ENCODE peak calls at places on chromosomes 13 and 19, in nine cellular contexts. N is lower leg skin; U is CD4-positive, alpha-beta T cell; E is tibial nerve; I is AG04450; G is pancreas; T is neural progenitor cell; J is left ventricle myocardium inferior; W is ovary. Z is an unnamed sample.

GRCh38 chr13:99991013-99991805 is 9.6 kb downstream of the ZIC2 start:
- DNase-seq in N (peak; percentile 83), U (no peak), E (no peak), I (no peak), G (no peak), T (peak; percentile 39), J (no peak), W (no peak), Z (no peak)

GRCh38 chr13:94710081-94710809 is 2.1 kb downstream of the SOX21 start:
- DNase-seq in N (no peak), U (no peak), E (no peak), I (no peak), G (no peak), T (peak; percentile 84), J (no peak), W (no peak), Z (peak; percentile 48)

GRCh38 chr13:103009061-103009840 is 57.0 kb downstream of the SLC10A2 start:
- DNase-seq in N (no peak), U (no peak), E (no peak), I (no peak), G (no peak), T (no peak), J (no peak), W (no peak), Z (no peak)

GRCh38 chr19:13557756-13558398 is 51.6 kb upstream of the CACNA1A start:
- DNase-seq in N (no peak), U (no peak), E (no peak), I (no peak), G (peak; percentile 12), T (peak; percentile 57), J (no peak), W (no peak), Z (no peak)

GRCh38 chr13:37495046-37495445 is 103.5 kb downstream of the POSTN start:
- DNase-seq in N (no peak), U (no peak), E (no peak), I (no peak), G (no peak), T (no peak), J (no peak), W (no peak), Z (no peak)

GRCh38 chr13:83618966-83619365 is 263.3 kb downstream of the SLITRK1 start:
- DNase-seq in N (no peak), U (no peak), E (no peak), I (no peak), G (no peak), T (no peak), J (no peak), W (no peak), Z (no peak)

GRCh38 chr13:101490400-101491015 is 38.0 kb downstream of the ITGBL1 start:
- DNase-seq in N (no peak), U (no peak), E (no peak), I (no peak), G (no peak), T (peak; percentile 34), J (no peak), W (no peak), Z (no peak)

GRCh38 chr13:32911506-32911905 is 104.7 kb upstream of the KL start:
- DNase-seq in N (no peak), U (no peak), E (no peak), I (no peak), G (no peak), T (peak; percentile 54), J (no peak), W (no peak), Z (peak; percentile 65)

GRCh38 chr13:76808927-76809326 is 77.3 kb downstream of the KCTD12 start:
- DNase-seq in N (no peak), U (no peak), E (no peak), I (no peak), G (no peak), T (no peak), J (no peak), W (no peak), Z (no peak)

GRCh38 chr19:42023943-42024260 is 29.9 kb upstream of the ATP1A3 start:
- DNase-seq in N (no peak), U (no peak), E (no peak), I (no peak), G (no peak), T (no peak), J (no peak), W (no peak), Z (no peak)
- TF ChIP-seq CTCF in N (no peak), U (no peak), E (no peak), I (no peak), G (no peak), T (no peak), J (no peak), W (no peak), Z (no peak)

DNA sequence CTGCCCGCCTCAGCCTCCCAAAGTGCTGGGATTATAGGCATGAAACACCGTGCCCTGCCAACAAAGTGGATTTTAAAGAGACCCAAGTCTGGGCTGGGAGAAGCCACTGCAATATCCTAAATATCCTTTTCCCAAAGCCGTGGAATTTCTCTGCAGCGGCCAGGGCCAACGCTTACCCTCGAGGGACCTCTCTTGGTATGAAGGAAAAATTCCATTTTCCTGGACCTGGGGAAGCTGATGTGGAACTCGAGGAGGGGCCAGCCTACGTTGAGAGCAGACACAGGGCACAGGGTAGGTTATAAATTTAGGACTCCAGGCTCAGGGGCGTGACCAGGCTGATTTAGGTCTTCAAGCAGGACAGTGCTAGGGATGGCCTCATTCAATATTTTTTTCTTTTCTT is 17.7 kb upstream of the UPF1 start:
- DNase-seq in N (no peak), U (no peak), E (peak; percentile 61), I (no peak), G (no peak), T (no peak), J (no peak), W (no peak), Z (no peak)
- TF ChIP-seq CTCF in N (no peak), U (no peak), E (no peak), I (no peak), G (no peak), T (no peak), J (no peak), W (no peak), Z (no peak)

DNA sequence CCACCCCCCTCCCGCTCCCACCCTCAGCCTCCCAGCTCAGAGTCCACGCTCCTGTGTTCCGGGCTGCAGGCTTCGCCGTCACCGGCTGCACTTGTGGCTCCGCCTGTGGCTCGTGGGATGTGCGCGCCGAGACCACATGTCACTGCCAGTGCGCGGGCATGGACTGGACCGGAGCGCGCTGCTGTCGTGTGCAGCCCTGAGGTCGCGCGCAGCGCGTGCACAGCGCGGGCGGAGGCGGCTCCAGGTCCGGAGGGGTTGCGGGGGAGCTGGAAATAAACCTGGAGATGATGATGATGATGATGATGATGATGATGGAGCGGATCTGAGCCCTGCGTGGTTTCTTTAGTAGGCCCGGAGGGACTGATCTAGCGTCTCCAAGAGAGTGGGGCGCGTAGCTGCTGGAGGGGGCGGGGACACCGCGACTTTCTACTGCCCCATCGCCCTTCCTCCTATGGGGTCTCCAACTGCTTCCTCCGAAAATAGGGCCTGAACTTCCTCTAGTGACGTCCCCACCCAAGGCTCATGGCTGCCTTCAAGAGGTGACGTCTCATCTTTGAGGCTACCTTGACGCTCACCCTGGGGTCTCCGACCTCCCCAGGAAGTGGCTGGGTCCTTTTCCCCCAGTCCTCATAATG is 1.4 kb downstream of the RETN start:
- DNase-seq in N (no peak), U (no peak), E (no peak), I (no peak), G (no peak), T (peak; percentile 69), J (no peak), W (no peak), Z (peak; percentile 45)
- TF ChIP-seq CTCF in N (no peak), U (no peak), E (no peak), I (no peak), G (no peak), T (no peak), J (no peak), W (no peak), Z (no peak)

DNA sequence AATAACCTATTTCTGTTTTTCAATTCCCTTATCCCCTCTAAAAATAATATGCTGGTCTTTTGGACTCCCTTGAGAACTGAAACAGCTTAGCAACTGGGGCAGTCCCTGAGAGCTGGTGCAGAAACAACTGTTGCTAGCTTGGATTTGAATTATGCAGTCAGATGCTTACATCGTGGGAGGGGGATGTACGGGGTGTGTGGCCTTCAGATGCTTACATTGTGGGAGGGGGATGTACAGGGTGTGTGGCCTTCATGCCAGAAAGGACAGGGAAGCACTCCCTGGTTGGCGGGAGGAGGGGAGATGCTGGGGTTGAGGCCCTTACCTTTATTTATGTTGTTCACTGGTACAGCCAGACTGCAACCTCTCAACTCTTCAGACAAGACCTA is 25.6 kb downstream of the LRCH1 start:
- DNase-seq in N (no peak), U (no peak), E (no peak), I (no peak), G (no peak), T (no peak), J (no peak), W (no peak), Z (peak; percentile 45)
- TF ChIP-seq CTCF in N (no peak), U (no peak), E (no peak), I (no peak), G (no peak), T (no peak), J (no peak), W (no peak), Z (no peak)

GRCh38 chr13:78607409-78608253 is 4.3 kb upstream of the POU4F1 start:
- DNase-seq in N (no peak), U (no peak), E (no peak), I (no peak), G (no peak), T (peak; percentile 62), J (no peak), W (no peak), Z (no peak)

GRCh38 chr13:78603240-78603947 is at the start of gene POU4F1:
- DNase-seq in N (no peak), U (no peak), E (no peak), I (no peak), G (no peak), T (peak; percentile 93), J (peak; percentile 17), W (no peak), Z (peak; percentile 89)

GRCh38 chr13:78602561-78603239 is 652 bp downstream of the POU4F1 start:
- DNase-seq in N (no peak), U (no peak), E (no peak), I (no peak), G (no peak), T (peak; percentile 55), J (no peak), W (no peak), Z (peak; percentile 62)

GRCh38 chr13:78606471-78607408 is 3.4 kb upstream of the POU4F1 start:
- DNase-seq in N (no peak), U (no peak), E (no peak), I (no peak), G (no peak), T (peak; percentile 29), J (no peak), W (no peak), Z (no peak)

GRCh38 chr13:78604782-78605611 is 1.6 kb upstream of the POU4F1 start:
- DNase-seq in N (no peak), U (no peak), E (no peak), I (no peak), G (no peak), T (peak; percentile 67), J (no peak), W (no peak), Z (no peak)
- TF ChIP-seq CTCF in N (no peak), U (no peak), E (no peak), I (no peak), G (no peak), T (no peak), J (no peak), W (no peak), Z (no peak)

Z was measured in GM13977.